ENCODE peak calls at places on chromosomes 13 and 19, in seven cellular contexts. F is upper lobe of left lung, E is HCT116, O is Panc1, X is HepG2, Y is GM23338, Z is K562. K is an unnamed sample.

GRCh38 chr13:43648733-43649132 is 138.0 kb downstream of the ENOX1 start:
- ATAC-seq in F (no peak), E (no peak), O (no peak), X (no peak), Y (no peak), Z (no peak), K (no peak)

GRCh38 chr19:16599655-16600346 is 27.6 kb upstream of the SLC35E1 start:
- ATAC-seq in F (no peak), E (no peak), O (no peak), X (no peak), Y (peak), Z (no peak), K (no peak)

GRCh38 chr19:57978586-57979289 is 4.4 kb upstream of the C19orf18 start:
- ATAC-seq in F (no peak), E (no peak), O (no peak), X (no peak), Y (no peak), Z (no peak), K (no peak)

GRCh38 chr19:1027020-1027952 is 878 bp downstream of the CNN2 start:
- ATAC-seq in F (peak), E (peak), O (peak), X (peak), Y (peak), Z (peak), K (no peak)

GRCh38 chr13:46354143-46355087 is 32.6 kb downstream of the RUBCNL start:
- ATAC-seq in F (peak), E (peak), O (peak), X (peak), Y (no peak), Z (no peak), K (no peak)

GRCh38 chr13:101140087-101140770 is 276.1 kb downstream of the NALCN start:
- ATAC-seq in F (no peak), E (no peak), O (no peak), X (no peak), Y (no peak), Z (no peak), K (no peak)

GRCh38 chr13:30224732-30225131 is 82.6 kb downstream of the KATNAL1 start:
- ATAC-seq in F (no peak), E (peak), O (no peak), X (no peak), Y (no peak), Z (no peak), K (no peak)

GRCh38 chr19:33096005-33096404 is 15.0 kb downstream of the GPATCH1 start:
- ATAC-seq in F (no peak), E (peak), O (no peak), X (no peak), Y (no peak), Z (no peak), K (no peak)

GRCh38 chr13:68350554-68350953 is 1120.4 kb upstream of the PCDH9 start:
- ATAC-seq in F (no peak), E (no peak), O (no peak), X (no peak), Y (no peak), Z (no peak), K (no peak)

GRCh38 chr13:46374710-46375109 is 12.3 kb downstream of the RUBCNL start:
- ATAC-seq in F (peak), E (no peak), O (no peak), X (no peak), Y (no peak), Z (peak), K (no peak)

DNA sequence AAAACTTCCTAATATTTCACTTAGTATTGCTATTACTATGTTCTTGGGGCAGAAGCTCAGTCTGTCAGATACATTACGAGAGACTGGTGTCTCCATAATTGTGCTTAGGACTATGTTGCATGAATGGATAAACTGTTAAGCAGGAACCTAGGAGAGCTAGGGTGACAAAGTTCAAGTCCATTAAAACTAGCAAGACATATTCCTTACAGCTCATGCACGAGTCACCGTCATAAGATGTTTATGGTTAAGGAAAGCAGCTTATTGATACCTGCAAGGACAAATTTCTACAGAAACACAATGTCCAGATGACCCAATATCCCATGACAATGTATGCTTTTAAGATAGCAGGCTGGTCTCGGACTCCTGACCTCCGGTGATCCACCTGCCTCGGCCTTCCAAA is 5.7 kb upstream of the ZNF813 start:
- ATAC-seq in F (no peak), E (no peak), O (no peak), X (no peak), Y (no peak), Z (no peak), K (no peak)
- TF ChIP-seq POLR2AphosphoS5 in F (no peak), E (no peak), O (no peak), X (no peak), Y (no peak), Z (no peak), K (no peak)

GRCh38 chr19:6218497-6219146 is 61.2 kb downstream of the MLLT1 start:
- ATAC-seq in F (peak), E (peak), O (peak), X (peak), Y (peak), Z (peak), K (peak)
- TF ChIP-seq POLR2AphosphoS5 in F (no peak), E (no peak), O (no peak), X (no peak), Y (no peak), Z (no peak), K (peak)

GRCh38 chr19:55390461-55390880 is 4.7 kb downstream of the RPL28 start:
- ATAC-seq in F (no peak), E (peak), O (peak), X (no peak), Y (peak), Z (peak), K (no peak)
- TF ChIP-seq POLR2AphosphoS5 in F (no peak), E (no peak), O (no peak), X (no peak), Y (no peak), Z (peak), K (no peak)

GRCh38 chr19:8635422-8635821 is 5.0 kb downstream of the NFILZ start:
- ATAC-seq in F (no peak), E (no peak), O (peak), X (no peak), Y (no peak), Z (no peak), K (no peak)

GRCh38 chr19:8640402-8641004 is 10.1 kb downstream of the NFILZ start:
- ATAC-seq in F (peak), E (no peak), O (no peak), X (peak), Y (no peak), Z (no peak), K (peak)

GRCh38 chr19:8641221-8641907 is 10.9 kb downstream of the NFILZ start:
- ATAC-seq in F (no peak), E (no peak), O (no peak), X (no peak), Y (no peak), Z (no peak), K (no peak)

GRCh38 chr19:8639821-8640401 is 9.5 kb downstream of the NFILZ start:
- ATAC-seq in F (no peak), E (no peak), O (no peak), X (peak), Y (peak), Z (no peak), K (no peak)

DNA sequence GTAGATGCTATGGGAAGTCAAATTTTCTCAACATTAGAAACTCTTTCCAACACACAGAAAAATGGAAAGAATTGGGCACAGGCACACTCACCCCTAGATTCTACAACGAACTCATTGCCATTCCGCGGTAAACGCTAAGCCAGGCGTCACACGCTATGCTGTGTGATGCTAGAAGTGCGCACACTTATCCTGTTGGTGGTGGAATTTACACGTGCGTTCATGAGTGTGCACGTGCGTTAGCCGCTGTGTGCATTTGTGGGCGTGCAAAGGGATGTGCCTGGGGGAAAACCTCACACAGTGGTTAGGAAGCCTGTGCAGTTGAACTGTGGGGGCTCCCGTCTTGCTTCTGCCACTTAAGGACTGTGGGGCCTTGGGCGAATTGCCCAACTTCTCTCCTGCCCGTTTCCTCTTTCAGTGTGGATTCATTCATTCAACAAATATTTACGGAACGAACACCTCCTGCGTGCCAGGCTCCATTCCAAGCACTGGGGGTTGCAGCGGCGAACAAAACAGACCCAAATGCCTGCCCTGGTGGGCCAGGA is 7.7 kb downstream of the NFILZ start:
- ATAC-seq in F (peak), E (no peak), O (peak), X (peak), Y (no peak), Z (no peak), K (no peak)
- TF ChIP-seq POLR2AphosphoS5 in F (no peak), E (no peak), O (no peak), X (no peak), Y (no peak), Z (no peak), K (no peak)

GRCh38 chr13:49098198-49098597 is 121.9 kb upstream of the MLNR start:
- ATAC-seq in F (peak), E (peak), O (no peak), X (no peak), Y (no peak), Z (no peak), K (peak)
- TF ChIP-seq POLR2AphosphoS5 in F (no peak), E (no peak), O (no peak), X (no peak), Y (no peak), Z (no peak), K (peak)